ENCODE peak calls at places on chromosome 4, in four cellular contexts. One of them, this sample, is unnamed.

GRCh38 chr4:7291372-7292135 is 99.2 kb downstream of the SORCS2 start:
- DNase-seq in prostate gland: no peak
- DNase-seq in cardiac muscle cell: peak; percentile 25
- DNase-seq in brain microvascular endothelial cell: peak; percentile 33
- DNase-seq in this sample: no peak

GRCh38 chr4:158170691-158171455 is 2.0 kb downstream of the GASK1B start:
- DNase-seq in prostate gland: peak; percentile 84
- DNase-seq in cardiac muscle cell: peak; percentile 70
- DNase-seq in brain microvascular endothelial cell: no peak
- DNase-seq in this sample: peak; percentile 66

GRCh38 chr4:7403001-7403400 is 31.7 kb downstream of the PSAPL1 start:
- DNase-seq in cardiac muscle cell: no peak
- DNase-seq in prostate gland: no peak
- DNase-seq in brain microvascular endothelial cell: no peak
- DNase-seq in this sample: no peak

GRCh38 chr4:73257995-73258667 is 467 bp downstream of the ANKRD17 start:
- DNase-seq in brain microvascular endothelial cell: peak; percentile 2
- DNase-seq in prostate gland: peak; percentile 11
- DNase-seq in cardiac muscle cell: peak; percentile 51
- DNase-seq in this sample: peak; percentile 63

GRCh38 chr4:82587826-82588225 is 26.0 kb upstream of the TMEM150C start:
- DNase-seq in prostate gland: no peak
- DNase-seq in brain microvascular endothelial cell: no peak
- DNase-seq in cardiac muscle cell: no peak
- DNase-seq in this sample: no peak

GRCh38 chr4:60682901-60683300 is 517.2 kb upstream of the ADGRL3 start:
- DNase-seq in cardiac muscle cell: no peak
- DNase-seq in brain microvascular endothelial cell: peak; percentile 55
- DNase-seq in prostate gland: no peak
- DNase-seq in this sample: no peak

GRCh38 chr4:41455215-41455614 is 82.7 kb upstream of the LIMCH1 start:
- DNase-seq in cardiac muscle cell: no peak
- DNase-seq in prostate gland: no peak
- DNase-seq in brain microvascular endothelial cell: no peak
- DNase-seq in this sample: no peak

GRCh38 chr4:88791274-88791673 is 93.6 kb upstream of the NAP1L5 start:
- DNase-seq in prostate gland: no peak
- DNase-seq in cardiac muscle cell: peak; percentile 41
- DNase-seq in brain microvascular endothelial cell: no peak
- DNase-seq in this sample: peak; percentile 3

GRCh38 chr4:138897818-138898226 is 117.8 kb upstream of the NOCT start:
- DNase-seq in prostate gland: peak; percentile 28
- DNase-seq in cardiac muscle cell: peak; percentile 69
- DNase-seq in brain microvascular endothelial cell: peak; percentile 93
- DNase-seq in this sample: no peak

GRCh38 chr4:101367201-101367600 is 19.9 kb upstream of the PPP3CA start:
- DNase-seq in prostate gland: no peak
- DNase-seq in cardiac muscle cell: peak; percentile 89
- DNase-seq in brain microvascular endothelial cell: peak; percentile 89
- DNase-seq in this sample: no peak

GRCh38 chr4:74364649-74365491 is at the start of gene EREG:
- DNase-seq in cardiac muscle cell: peak; percentile 62
- DNase-seq in prostate gland: no peak
- DNase-seq in brain microvascular endothelial cell: peak; percentile 90
- DNase-seq in this sample: peak; percentile 82

GRCh38 chr4:56821394-56822263 is at the start of gene SPINK2:
- DNase-seq in brain microvascular endothelial cell: no peak
- DNase-seq in prostate gland: peak; percentile 22
- DNase-seq in cardiac muscle cell: no peak
- DNase-seq in this sample: peak; percentile 95

GRCh38 chr4:14111730-14112171 is 484.2 kb upstream of the BOD1L1 start:
- DNase-seq in prostate gland: peak; percentile 70
- DNase-seq in brain microvascular endothelial cell: no peak
- DNase-seq in cardiac muscle cell: peak; percentile 59
- DNase-seq in this sample: no peak

GRCh38 chr4:128663325-128663724 is 146.2 kb upstream of the JADE1 start:
- DNase-seq in prostate gland: peak; percentile 16
- DNase-seq in cardiac muscle cell: no peak
- DNase-seq in brain microvascular endothelial cell: no peak
- DNase-seq in this sample: no peak

GRCh38 chr4:24476209-24476781 is 108.1 kb downstream of the DHX15 start:
- DNase-seq in brain microvascular endothelial cell: no peak
- DNase-seq in cardiac muscle cell: peak; percentile 46
- DNase-seq in prostate gland: no peak
- DNase-seq in this sample: peak; percentile 54

DNA sequence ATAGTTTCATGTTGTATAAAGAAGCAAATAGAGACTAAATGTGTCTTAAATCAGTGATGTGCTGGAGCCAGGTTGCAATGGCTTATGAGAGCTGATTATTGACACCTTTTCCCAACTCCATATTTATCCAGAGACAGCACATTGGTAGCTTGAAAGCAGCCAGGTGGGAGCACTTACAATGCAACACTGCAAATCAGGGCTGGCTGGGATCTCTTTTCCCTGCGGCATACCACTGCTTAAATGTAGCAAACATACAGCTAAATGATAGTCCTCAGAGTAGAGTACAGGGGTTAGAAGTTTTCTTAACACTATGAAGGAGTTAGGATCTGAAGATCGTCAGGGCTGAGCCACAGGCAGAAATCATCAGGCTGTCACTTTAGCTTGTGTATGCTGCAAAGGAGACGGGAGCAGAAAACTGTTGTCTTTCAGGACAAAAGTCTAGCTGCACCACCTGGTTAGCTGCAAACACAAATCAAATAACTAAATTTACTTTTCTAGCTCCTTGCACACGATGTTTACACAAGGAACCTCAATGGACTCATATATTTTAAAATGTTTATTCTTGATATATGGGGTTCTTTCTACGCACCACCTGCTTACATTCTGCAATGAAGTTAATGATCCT is 527.3 kb downstream of the TLL1 start:
- DNase-seq in cardiac muscle cell: no peak
- DNase-seq in prostate gland: no peak
- DNase-seq in brain microvascular endothelial cell: no peak
- DNase-seq in this sample: no peak
- H3K4me3 ChIP-seq in cardiac muscle cell: no peak overlapping the region
- H3K4me3 ChIP-seq in prostate gland: no peak overlapping the region
- H3K4me3 ChIP-seq in brain microvascular endothelial cell: no peak overlapping the region
- H3K4me3 ChIP-seq in this sample: no peak overlapping the region

DNA sequence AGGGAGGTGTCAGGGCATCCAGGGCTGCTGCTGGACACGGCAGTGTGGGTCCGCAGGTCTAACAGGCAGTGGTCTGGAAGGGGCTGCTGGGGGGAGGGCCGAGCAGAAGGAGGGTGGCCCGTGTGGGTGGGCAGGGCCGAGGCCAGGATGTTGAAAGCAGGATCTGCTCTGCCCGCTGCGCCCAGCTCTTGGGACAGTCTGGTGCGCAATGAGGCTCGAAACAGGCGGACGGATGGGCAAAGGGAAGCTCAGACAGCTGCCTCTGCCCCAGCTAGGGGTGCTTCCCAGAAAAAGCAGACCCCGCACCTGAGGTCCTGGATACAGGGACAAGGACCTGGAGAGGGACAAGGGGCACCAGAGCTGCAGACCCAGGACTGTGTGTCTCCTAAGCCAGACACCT is 121.3 kb downstream of the FAM53A start:
- DNase-seq in cardiac muscle cell: no peak
- DNase-seq in prostate gland: no peak
- DNase-seq in brain microvascular endothelial cell: no peak
- DNase-seq in this sample: no peak
- H3K27me3 ChIP-seq in cardiac muscle cell: no peaks in the 10 kb centered on the region
- H3K27me3 ChIP-seq in prostate gland: peaks cover 17% of the 10 kb centered on the region
- H3K27me3 ChIP-seq in brain microvascular endothelial cell: peaks cover 2% of the 10 kb centered on the region
- H3K27me3 ChIP-seq in this sample: no peaks in the 10 kb centered on the region

DNA sequence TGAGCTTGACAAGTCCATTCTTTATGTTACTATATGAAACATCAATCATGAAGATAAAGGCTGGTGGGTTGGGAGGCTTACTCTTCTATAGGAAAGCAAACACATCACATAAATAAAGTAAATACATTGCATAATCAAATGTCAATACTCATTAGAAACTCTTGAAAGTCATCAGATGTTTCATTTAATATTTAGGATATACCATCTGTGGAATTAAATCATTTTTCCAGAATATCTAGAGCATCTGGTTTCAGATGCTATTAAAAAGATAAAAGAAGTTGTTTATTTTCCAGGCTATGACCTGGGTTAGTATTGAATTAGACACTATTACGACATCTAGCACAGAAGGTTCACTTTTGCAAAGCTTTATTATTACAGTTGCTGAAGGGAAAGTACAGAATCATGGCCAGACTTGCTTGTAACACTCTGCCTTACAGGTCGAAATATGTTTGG is 72.6 kb downstream of the METTL14 start:
- DNase-seq in prostate gland: no peak
- DNase-seq in cardiac muscle cell: peak; percentile 90
- DNase-seq in brain microvascular endothelial cell: no peak
- DNase-seq in this sample: no peak
- H3K36me3 ChIP-seq in prostate gland: no peaks in the 10 kb centered on the region
- H3K36me3 ChIP-seq in cardiac muscle cell: peaks cover 4% of the 10 kb centered on the region
- H3K36me3 ChIP-seq in brain microvascular endothelial cell: peaks cover 43% of the 10 kb centered on the region
- H3K36me3 ChIP-seq in this sample: peaks cover 8% of the 10 kb centered on the region

DNA sequence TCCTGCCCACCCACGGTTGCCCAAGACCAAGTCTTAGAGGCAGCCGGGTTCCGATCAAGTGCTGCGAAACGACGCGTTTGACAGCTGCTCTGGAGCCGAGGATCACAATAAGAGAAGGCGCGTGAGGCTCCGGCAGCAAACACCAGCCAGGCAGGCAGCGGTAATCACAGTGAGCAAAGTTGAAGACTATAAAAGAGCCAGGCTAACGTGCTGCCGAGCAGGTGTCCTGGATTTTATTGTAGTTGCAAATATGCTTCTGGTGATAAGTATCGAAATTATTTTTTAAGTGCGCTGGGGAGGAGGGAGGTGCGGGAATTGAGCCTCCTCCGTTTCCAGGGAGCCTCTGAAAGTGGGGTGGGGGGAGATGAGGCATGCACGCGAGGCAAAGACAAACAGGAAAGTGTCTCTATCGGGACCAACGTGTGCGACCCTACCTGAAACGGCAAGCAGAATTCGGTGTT is 597 bp downstream of the GABRA2 start:
- DNase-seq in brain microvascular endothelial cell: no peak
- DNase-seq in prostate gland: no peak
- DNase-seq in cardiac muscle cell: peak; percentile 25
- DNase-seq in this sample: peak; percentile 36
- H3K4me3 ChIP-seq in brain microvascular endothelial cell: peak overlapping the region; percentile 37
- H3K4me3 ChIP-seq in prostate gland: peak overlapping the region; percentile 7
- H3K4me3 ChIP-seq in cardiac muscle cell: peak overlapping the region; percentile 39
- H3K4me3 ChIP-seq in this sample: peak overlapping the region; percentile 59

GRCh38 chr4:54118850-54119589 is 19.1 kb downstream of the GSX2 start:
- DNase-seq in prostate gland: no peak
- DNase-seq in brain microvascular endothelial cell: peak; percentile 51
- DNase-seq in cardiac muscle cell: peak; percentile 42
- DNase-seq in this sample: no peak
- H3K27me3 ChIP-seq in prostate gland: no peaks in the 10 kb centered on the region
- H3K27me3 ChIP-seq in brain microvascular endothelial cell: no peaks in the 10 kb centered on the region
- H3K27me3 ChIP-seq in cardiac muscle cell: no peaks in the 10 kb centered on the region
- H3K27me3 ChIP-seq in this sample: no peaks in the 10 kb centered on the region

This sample was measured in H7.